ENCODE peak calls at places on chromosome 6, in four cellular contexts. I, W, Y and H are unnamed samples.

GRCh38 chr6:169804427-169804826 is 53.0 kb downstream of the ERMARD start:
- DNase-seq in W (no peak), I (no peak), Y (no peak), H (no peak)

GRCh38 chr6:10316327-10316726 is 98.5 kb downstream of the TFAP2A start:
- DNase-seq in Y (peak; percentile 77), W (no peak), I (peak; percentile 89), H (peak; percentile 78)

GRCh38 chr6:43877021-43877420 is 107.0 kb downstream of the VEGFA start:
- DNase-seq in I (no peak), Y (no peak), W (no peak), H (peak; percentile 64)

GRCh38 chr6:161554883-161555282 is 281.0 kb upstream of the AGPAT4 start:
- DNase-seq in Y (no peak), I (no peak), W (no peak), H (no peak)

GRCh38 chr6:84788689-84789088 is 24.3 kb upstream of the TBX18 start:
- DNase-seq in I (no peak), W (no peak), Y (no peak), H (no peak)

GRCh38 chr6:25590986-25591385 is 61.0 kb upstream of the SCGN start:
- DNase-seq in W (no peak), Y (no peak), I (no peak), H (no peak)

GRCh38 chr6:91678679-91679078 is 1091.8 kb upstream of the MAP3K7 start:
- DNase-seq in I (no peak), Y (no peak), W (no peak), H (no peak)

GRCh38 chr6:163355471-163355991 is 59.0 kb upstream of the QKI start:
- DNase-seq in Y (peak; percentile 84), W (no peak), I (peak; percentile 59), H (no peak)

GRCh38 chr6:33610057-33610456 is 11.1 kb upstream of the ITPR3 start:
- DNase-seq in I (no peak), Y (no peak), W (no peak), H (no peak)

GRCh38 chr6:134347916-134348805 is 30.2 kb upstream of the SGK1 start:
- DNase-seq in W (no peak), Y (peak; percentile 10), I (peak; percentile 61), H (no peak)

GRCh38 chr6:81148726-81149125 is 603.8 kb downstream of the TENT5A start:
- DNase-seq in W (no peak), I (no peak), Y (no peak), H (no peak)

GRCh38 chr6:125301435-125302391 is at the start of gene HDDC2:
- DNase-seq in W (peak; percentile 82), I (peak; percentile 76), Y (peak; percentile 53), H (peak; percentile 33)

GRCh38 chr6:170026272-170027110 is 264.4 kb downstream of the DLL1 start:
- DNase-seq in I (no peak), W (no peak), Y (no peak), H (peak; percentile 16)

GRCh38 chr6:131917318-131917717 is 33.9 kb downstream of the CCN2 start:
- DNase-seq in I (no peak), Y (no peak), W (no peak), H (no peak)

GRCh38 chr6:11978169-11978987 is 33.7 kb upstream of the HIVEP1 start:
- DNase-seq in Y (no peak), I (no peak), W (peak; percentile 40), H (no peak)

GRCh38 chr6:132728616-132729015 is 14.8 kb upstream of the VNN1 start:
- DNase-seq in Y (no peak), I (no peak), W (no peak), H (no peak)

GRCh38 chr6:168252267-168252666 is 67.3 kb downstream of the DACT2 start:
- DNase-seq in I (peak; percentile 23), W (no peak), Y (no peak), H (no peak)

GRCh38 chr6:27865952-27866369 is 46.2 kb downstream of the OR2B2 start:
- DNase-seq in W (peak; percentile 86), Y (no peak), I (peak; percentile 73), H (no peak)

GRCh38 chr6:157034433-157035230 is 257.5 kb downstream of the ARID1B start:
- DNase-seq in I (no peak), Y (no peak), W (no peak), H (no peak)

GRCh38 chr6:84547341-84547794 is 217.0 kb downstream of the TBX18 start:
- DNase-seq in I (no peak), Y (no peak), W (peak; percentile 30), H (no peak)